ENCODE peak calls at places on chromosomes 3 and 15, in four cellular contexts. Y is body of pancreas, N is A549, U is endodermal cell. Q is an unnamed sample.

GRCh38 chr3:159787794-159788205 is 200.8 kb upstream of the IL12A start:
- DNase-seq in Y (no peak), N (peak), U (no peak), Q (no peak)

GRCh38 chr15:92930061-92930460 is 29.9 kb downstream of the CHD2 start:
- DNase-seq in Y (no peak), N (no peak), U (no peak), Q (no peak)

GRCh38 chr3:16707260-16707659 is 102.0 kb upstream of the DAZL start:
- DNase-seq in Y (no peak), N (no peak), U (no peak), Q (no peak)

GRCh38 chr15:74383695-74384565 is 16.5 kb upstream of the CYP11A1 start:
- DNase-seq in Y (no peak), N (no peak), U (no peak), Q (no peak)

GRCh38 chr15:101128191-101128590 is 123.7 kb downstream of the CHSY1 start:
- DNase-seq in Y (no peak), N (no peak), U (peak), Q (no peak)

GRCh38 chr3:66400381-66401156 is 100.3 kb downstream of the LRIG1 start:
- DNase-seq in Y (no peak), N (no peak), U (peak), Q (no peak)

GRCh38 chr15:46177219-46177618 is 542.4 kb downstream of the SQOR start:
- DNase-seq in Y (no peak), N (no peak), U (no peak), Q (no peak)

GRCh38 chr15:64653757-64654156 is 121.6 kb downstream of the RBPMS2 start:
- DNase-seq in Y (no peak), N (no peak), U (no peak), Q (peak)

GRCh38 chr3:138457863-138458735 is 23.7 kb downstream of the ESYT3 start:
- DNase-seq in Y (no peak), N (no peak), U (peak), Q (peak)

GRCh38 chr15:59879506-59879905 is 124.6 kb upstream of the FOXB1 start:
- DNase-seq in Y (no peak), N (no peak), U (no peak), Q (no peak)

GRCh38 chr3:100590114-100590839 is 19.1 kb upstream of the ADGRG7 start:
- DNase-seq in Y (peak), N (peak), U (peak), Q (peak)

DNA sequence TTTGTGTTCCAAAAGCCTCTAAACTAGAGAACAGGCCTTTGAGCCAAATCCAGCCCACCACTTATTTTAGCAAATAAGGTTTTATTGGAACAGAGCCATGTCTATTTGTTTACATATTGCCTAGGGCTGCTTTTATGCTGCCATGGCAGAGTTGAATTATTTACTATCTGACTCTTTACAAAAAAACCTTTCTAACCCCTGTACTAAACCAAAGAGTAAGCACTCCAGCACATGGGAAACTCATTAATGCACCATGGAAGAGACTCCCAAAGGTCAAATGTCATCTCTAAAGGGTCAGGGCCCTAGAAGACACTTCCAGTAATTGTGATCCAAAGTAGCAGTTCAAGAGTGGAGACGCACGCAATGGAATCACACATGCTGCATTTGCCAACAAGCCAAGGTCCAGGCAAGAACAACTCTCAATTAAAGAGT is 22.3 kb downstream of the OSBPL10 start:
- DNase-seq in Y (no peak), N (no peak), U (no peak), Q (no peak)
- H3K27ac ChIP-seq in Y (no peak), N (peak), U (peak), Q (no peak)

DNA sequence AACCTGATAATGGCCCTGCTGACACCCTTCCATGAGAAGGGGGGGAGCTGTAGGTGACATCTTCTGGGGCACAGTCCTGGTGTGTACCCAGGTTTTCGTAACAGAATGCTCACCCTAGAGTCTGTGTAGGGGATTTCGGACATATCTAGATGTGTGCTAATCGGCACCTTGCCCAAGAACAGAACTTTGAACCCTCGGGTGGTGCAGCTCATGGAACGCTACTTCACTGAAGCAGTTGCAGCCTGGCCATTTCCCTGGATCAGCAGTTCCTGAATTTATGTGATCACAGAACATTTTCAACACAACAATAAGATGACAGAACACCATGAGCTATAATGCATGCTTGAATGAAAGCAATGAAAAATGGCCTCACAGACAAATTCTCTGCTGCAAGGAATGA is 57.5 kb upstream of the MUC13 start:
- DNase-seq in Y (no peak), N (no peak), U (no peak), Q (no peak)
- H3K27ac ChIP-seq in Y (no peak), N (no peak), U (no peak), Q (no peak)

DNA sequence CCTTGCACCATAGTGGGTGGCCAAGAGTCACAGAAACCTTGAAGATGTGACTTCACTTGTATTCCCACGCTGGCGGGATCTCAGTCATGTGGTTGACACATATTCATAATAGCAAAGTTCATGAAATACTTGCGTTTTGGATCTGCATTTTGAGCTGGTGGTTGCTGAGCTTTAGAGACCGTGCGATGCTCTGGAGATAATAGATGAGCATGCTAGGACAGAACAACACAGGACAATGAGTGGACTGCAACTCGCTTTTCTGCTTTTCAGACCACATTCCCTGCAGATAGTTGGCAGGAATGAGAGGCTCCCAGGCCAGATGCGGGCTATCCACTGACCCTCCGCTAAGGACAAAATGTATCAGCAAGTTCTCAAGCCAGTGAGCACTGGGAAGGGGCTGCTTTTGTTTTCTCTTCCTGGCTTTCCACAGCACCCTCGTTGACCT is 13.8 kb upstream of the STARD5 start:
- DNase-seq in Y (no peak), N (no peak), U (no peak), Q (no peak)
- H3K27ac ChIP-seq in Y (peak), N (no peak), U (no peak), Q (no peak)

DNA sequence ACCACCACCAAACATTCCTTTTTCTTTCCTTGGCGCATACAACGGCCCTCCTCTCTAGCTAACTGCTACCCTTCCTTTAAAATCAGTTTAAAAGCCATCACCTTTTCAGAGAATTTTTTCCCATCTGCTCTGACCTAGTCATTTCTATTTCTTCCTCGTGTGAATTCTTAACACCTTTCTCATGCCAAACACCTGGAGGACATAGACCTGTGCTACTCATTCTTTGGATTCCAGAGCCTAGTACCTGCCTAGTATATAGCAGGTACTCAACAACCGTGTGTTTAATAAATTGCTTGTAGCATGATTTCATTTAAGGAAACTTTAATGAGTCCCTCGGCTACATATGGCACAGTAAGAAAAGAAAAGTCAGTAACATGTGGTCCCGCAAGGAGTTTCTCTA is 2.0 kb upstream of the TPM1 start:
- DNase-seq in Y (no peak), N (no peak), U (no peak), Q (no peak)
- H3K27ac ChIP-seq in Y (peak), N (peak), U (no peak), Q (no peak)

GRCh38 chr15:36210426-36210825 is 369.0 kb upstream of the CDIN1 start:
- DNase-seq in Y (no peak), N (no peak), U (no peak), Q (no peak)
- H3K27ac ChIP-seq in Y (no peak), N (no peak), U (no peak), Q (no peak)

GRCh38 chr3:31384117-31384516 is 148.6 kb upstream of the STT3B start:
- DNase-seq in Y (no peak), N (no peak), U (no peak), Q (no peak)
- H3K27ac ChIP-seq in Y (no peak), N (no peak), U (no peak), Q (no peak)

GRCh38 chr3:157097198-157097597 is 62.7 kb downstream of the CCNL1 start:
- DNase-seq in Y (peak), N (no peak), U (no peak), Q (no peak)

GRCh38 chr3:157094301-157094700 is 65.6 kb downstream of the CCNL1 start:
- DNase-seq in Y (no peak), N (no peak), U (no peak), Q (no peak)

GRCh38 chr3:157094751-157095480 is 65.0 kb downstream of the CCNL1 start:
- DNase-seq in Y (no peak), N (no peak), U (no peak), Q (no peak)

GRCh38 chr3:157098121-157098822 is 61.7 kb downstream of the CCNL1 start:
- DNase-seq in Y (no peak), N (no peak), U (no peak), Q (no peak)

GRCh38 chr3:157096328-157096727 is 63.6 kb downstream of the CCNL1 start:
- DNase-seq in Y (no peak), N (no peak), U (no peak), Q (no peak)
- H3K27ac ChIP-seq in Y (no peak), N (no peak), U (no peak), Q (no peak)

DNA sequence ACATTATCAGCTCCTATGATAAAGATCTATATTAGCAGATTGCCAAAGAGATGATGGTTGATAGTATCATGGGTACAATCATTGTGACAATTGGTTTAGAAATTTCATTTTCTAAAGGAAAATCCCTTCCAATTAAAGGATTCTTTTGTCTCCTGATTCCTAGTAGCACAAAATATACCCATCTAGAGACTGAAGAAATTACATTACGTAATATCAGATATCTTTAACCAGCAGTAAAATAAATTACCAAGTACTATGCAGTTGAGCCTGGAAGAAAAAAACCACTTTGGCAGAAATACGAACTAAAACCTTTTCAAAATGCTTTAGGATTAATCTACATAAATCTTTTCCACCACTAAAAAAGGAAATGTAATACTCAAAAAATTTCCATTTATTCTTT is 35.6 kb upstream of the SHC4 start:
- DNase-seq in Y (no peak), N (no peak), U (no peak), Q (no peak)
- H3K27ac ChIP-seq in Y (no peak), N (no peak), U (no peak), Q (no peak)

GRCh38 chr3:126530171-126531050 is 6.5 kb downstream of the CHST13 start:
- DNase-seq in Y (no peak), N (no peak), U (no peak), Q (no peak)
- H3K27ac ChIP-seq in Y (peak), N (peak), U (no peak), Q (no peak)

GRCh38 chr3:44065741-44066140 is 175.9 kb upstream of the TOPAZ1 start:
- DNase-seq in Y (no peak), N (no peak), U (peak), Q (no peak)
- H3K27ac ChIP-seq in Y (peak), N (peak), U (no peak), Q (no peak)

Q was measured in naive thymus-derived CD4-positive, alpha-beta T cell.